ENCODE peak calls at places on chromosomes 7 and 10, in nine cellular contexts. One of them, this sample, is unnamed.

GRCh38 chr7:6271091-6271658 is 1.2 kb downstream of the CYTH3 start:
- DNase-seq in left ventricle myocardium superior: peak; percentile 69
- DNase-seq in Right ventricle myocardium superior: peak; percentile 77
- DNase-seq in astrocyte of the spinal cord: peak; percentile 53
- DNase-seq in dermis microvascular lymphatic vessel endothelial cell: peak; percentile 74
- DNase-seq in KBM-7: peak; percentile 32
- DNase-seq in spleen: peak; percentile 80
- DNase-seq in NCI-H345: peak; percentile 9
- DNase-seq in NCI-H1694: peak; percentile 34
- DNase-seq in this sample: peak; percentile 80

GRCh38 chr10:10587744-10588393 is 429.8 kb upstream of the CELF2 start:
- DNase-seq in left ventricle myocardium superior: no peak
- DNase-seq in Right ventricle myocardium superior: no peak
- DNase-seq in astrocyte of the spinal cord: no peak
- DNase-seq in dermis microvascular lymphatic vessel endothelial cell: no peak
- DNase-seq in KBM-7: no peak
- DNase-seq in spleen: no peak
- DNase-seq in NCI-H345: no peak
- DNase-seq in NCI-H1694: no peak
- DNase-seq in this sample: no peak

GRCh38 chr7:12757443-12757842 is 70.0 kb downstream of the ARL4A start:
- DNase-seq in left ventricle myocardium superior: no peak
- DNase-seq in Right ventricle myocardium superior: no peak
- DNase-seq in astrocyte of the spinal cord: peak; percentile 86
- DNase-seq in dermis microvascular lymphatic vessel endothelial cell: no peak
- DNase-seq in KBM-7: no peak
- DNase-seq in spleen: no peak
- DNase-seq in NCI-H345: no peak
- DNase-seq in NCI-H1694: no peak
- DNase-seq in this sample: no peak

GRCh38 chr10:71060636-71061426 is 151.5 kb upstream of the UNC5B start:
- DNase-seq in left ventricle myocardium superior: no peak
- DNase-seq in Right ventricle myocardium superior: no peak
- DNase-seq in astrocyte of the spinal cord: no peak
- DNase-seq in dermis microvascular lymphatic vessel endothelial cell: no peak
- DNase-seq in KBM-7: no peak
- DNase-seq in spleen: no peak
- DNase-seq in NCI-H345: no peak
- DNase-seq in NCI-H1694: no peak
- DNase-seq in this sample: no peak

GRCh38 chr10:19592276-19592675 is 224.0 kb upstream of the PLXDC2 start:
- DNase-seq in left ventricle myocardium superior: no peak
- DNase-seq in Right ventricle myocardium superior: no peak
- DNase-seq in astrocyte of the spinal cord: peak; percentile 26
- DNase-seq in dermis microvascular lymphatic vessel endothelial cell: no peak
- DNase-seq in KBM-7: no peak
- DNase-seq in spleen: no peak
- DNase-seq in NCI-H345: no peak
- DNase-seq in NCI-H1694: no peak
- DNase-seq in this sample: no peak

GRCh38 chr7:117072620-117073118 is 119.4 kb downstream of the ST7 start:
- DNase-seq in left ventricle myocardium superior: peak; percentile 60
- DNase-seq in Right ventricle myocardium superior: peak; percentile 62
- DNase-seq in astrocyte of the spinal cord: peak; percentile 90
- DNase-seq in dermis microvascular lymphatic vessel endothelial cell: peak; percentile 34
- DNase-seq in KBM-7: peak; percentile 43
- DNase-seq in spleen: no peak
- DNase-seq in NCI-H345: peak; percentile 26
- DNase-seq in NCI-H1694: peak; percentile 84
- DNase-seq in this sample: peak; percentile 97

GRCh38 chr7:27122075-27122910 is 8.3 kb downstream of the HOXA4 start:
- DNase-seq in left ventricle myocardium superior: no peak
- DNase-seq in Right ventricle myocardium superior: no peak
- DNase-seq in astrocyte of the spinal cord: no peak
- DNase-seq in dermis microvascular lymphatic vessel endothelial cell: no peak
- DNase-seq in KBM-7: no peak
- DNase-seq in spleen: no peak
- DNase-seq in NCI-H345: no peak
- DNase-seq in NCI-H1694: no peak
- DNase-seq in this sample: no peak

GRCh38 chr10:12844796-12845524 is 156.6 kb downstream of the CCDC3 start:
- DNase-seq in left ventricle myocardium superior: no peak
- DNase-seq in Right ventricle myocardium superior: no peak
- DNase-seq in astrocyte of the spinal cord: peak; percentile 90
- DNase-seq in dermis microvascular lymphatic vessel endothelial cell: peak; percentile 98
- DNase-seq in KBM-7: no peak
- DNase-seq in spleen: no peak
- DNase-seq in NCI-H345: no peak
- DNase-seq in NCI-H1694: no peak
- DNase-seq in this sample: no peak

GRCh38 chr7:113179313-113179712 is 61.0 kb upstream of the SMIM30 start:
- DNase-seq in left ventricle myocardium superior: no peak
- DNase-seq in Right ventricle myocardium superior: no peak
- DNase-seq in astrocyte of the spinal cord: no peak
- DNase-seq in dermis microvascular lymphatic vessel endothelial cell: no peak
- DNase-seq in KBM-7: no peak
- DNase-seq in spleen: no peak
- DNase-seq in NCI-H345: no peak
- DNase-seq in NCI-H1694: no peak
- DNase-seq in this sample: no peak

GRCh38 chr7:151793531-151793935 is 83.4 kb downstream of the PRKAG2 start:
- DNase-seq in left ventricle myocardium superior: peak; percentile 71
- DNase-seq in Right ventricle myocardium superior: peak; percentile 77
- DNase-seq in astrocyte of the spinal cord: no peak
- DNase-seq in dermis microvascular lymphatic vessel endothelial cell: no peak
- DNase-seq in KBM-7: no peak
- DNase-seq in spleen: peak; percentile 76
- DNase-seq in NCI-H345: no peak
- DNase-seq in NCI-H1694: no peak
- DNase-seq in this sample: no peak

GRCh38 chr10:119318411-119319160 is 111.2 kb downstream of the GRK5 start:
- DNase-seq in left ventricle myocardium superior: no peak
- DNase-seq in Right ventricle myocardium superior: no peak
- DNase-seq in astrocyte of the spinal cord: no peak
- DNase-seq in dermis microvascular lymphatic vessel endothelial cell: no peak
- DNase-seq in KBM-7: no peak
- DNase-seq in spleen: no peak
- DNase-seq in NCI-H345: no peak
- DNase-seq in NCI-H1694: no peak
- DNase-seq in this sample: no peak

This sample was measured in NCI-H69.